ENCODE peak calls at places on chromosomes 2 and 18, in six cellular contexts. One of them, this sample, is unnamed.

GRCh38 chr2:108115868-108116267 is 123.9 kb upstream of the SULT1C3 start:
- DNase-seq in CD8-positive, alpha-beta memory T cell: no peak
- DNase-seq in NCI-H748 treated with DMSO at 0.1 percent for 48 hours: no peak
- DNase-seq in central memory CD8-positive, alpha-beta T cell: no peak
- DNase-seq in left lobe of liver: no peak
- DNase-seq in iris pigment epithelial cell: no peak
- DNase-seq in this sample: no peak

GRCh38 chr2:45610281-45611019 is 617 bp downstream of the SRBD1 start:
- DNase-seq in CD8-positive, alpha-beta memory T cell: peak
- DNase-seq in NCI-H748 treated with DMSO at 0.1 percent for 48 hours: peak
- DNase-seq in central memory CD8-positive, alpha-beta T cell: peak
- DNase-seq in left lobe of liver: peak
- DNase-seq in iris pigment epithelial cell: peak
- DNase-seq in this sample: no peak

GRCh38 chr2:191063584-191063983 is 49.6 kb upstream of the STAT1 start:
- DNase-seq in CD8-positive, alpha-beta memory T cell: no peak
- DNase-seq in NCI-H748 treated with DMSO at 0.1 percent for 48 hours: no peak
- DNase-seq in central memory CD8-positive, alpha-beta T cell: no peak
- DNase-seq in left lobe of liver: no peak
- DNase-seq in iris pigment epithelial cell: no peak
- DNase-seq in this sample: no peak

GRCh38 chr18:44852818-44853217 is 172.1 kb downstream of the SETBP1 start:
- DNase-seq in CD8-positive, alpha-beta memory T cell: no peak
- DNase-seq in NCI-H748 treated with DMSO at 0.1 percent for 48 hours: peak
- DNase-seq in central memory CD8-positive, alpha-beta T cell: no peak
- DNase-seq in left lobe of liver: peak
- DNase-seq in iris pigment epithelial cell: no peak
- DNase-seq in this sample: no peak

GRCh38 chr2:65919579-65920188 is 487.3 kb upstream of the SPRED2 start:
- DNase-seq in CD8-positive, alpha-beta memory T cell: no peak
- DNase-seq in NCI-H748 treated with DMSO at 0.1 percent for 48 hours: no peak
- DNase-seq in central memory CD8-positive, alpha-beta T cell: no peak
- DNase-seq in left lobe of liver: no peak
- DNase-seq in iris pigment epithelial cell: no peak
- DNase-seq in this sample: no peak

GRCh38 chr2:38438133-38438532 is 61.1 kb upstream of the ATL2 start:
- DNase-seq in CD8-positive, alpha-beta memory T cell: no peak
- DNase-seq in NCI-H748 treated with DMSO at 0.1 percent for 48 hours: no peak
- DNase-seq in central memory CD8-positive, alpha-beta T cell: no peak
- DNase-seq in left lobe of liver: no peak
- DNase-seq in iris pigment epithelial cell: no peak
- DNase-seq in this sample: no peak

GRCh38 chr2:178415979-178416378 is 35.0 kb downstream of the PRKRA start:
- DNase-seq in CD8-positive, alpha-beta memory T cell: no peak
- DNase-seq in NCI-H748 treated with DMSO at 0.1 percent for 48 hours: no peak
- DNase-seq in central memory CD8-positive, alpha-beta T cell: no peak
- DNase-seq in left lobe of liver: no peak
- DNase-seq in iris pigment epithelial cell: no peak
- DNase-seq in this sample: no peak

GRCh38 chr2:101473911-101474751 is 781 bp downstream of the RFX8 start:
- DNase-seq in CD8-positive, alpha-beta memory T cell: no peak
- DNase-seq in NCI-H748 treated with DMSO at 0.1 percent for 48 hours: peak
- DNase-seq in central memory CD8-positive, alpha-beta T cell: no peak
- DNase-seq in left lobe of liver: no peak
- DNase-seq in iris pigment epithelial cell: peak
- DNase-seq in this sample: peak

GRCh38 chr18:52748343-52748742 is 408.3 kb downstream of the DCC start:
- DNase-seq in CD8-positive, alpha-beta memory T cell: no peak
- DNase-seq in NCI-H748 treated with DMSO at 0.1 percent for 48 hours: no peak
- DNase-seq in central memory CD8-positive, alpha-beta T cell: no peak
- DNase-seq in left lobe of liver: no peak
- DNase-seq in iris pigment epithelial cell: no peak
- DNase-seq in this sample: no peak